ENCODE peak calls at places on chromosomes 3 and 15, in six cellular contexts. One of them, this sample, is unnamed.

GRCh38 chr3:69032137-69032536 is 18.7 kb upstream of the EOGT start:
- DNase-seq in ovary: no peak
- DNase-seq in mammary epithelial cell: peak; percentile 13
- DNase-seq in CD4-positive, alpha-beta T cell: no peak
- DNase-seq in mesothelial cell of epicardium: no peak
- DNase-seq in GM10248: no peak
- DNase-seq in this sample: no peak

GRCh38 chr15:99092554-99093172 is 12.2 kb upstream of the SYNM start:
- DNase-seq in ovary: no peak
- DNase-seq in mammary epithelial cell: no peak
- DNase-seq in CD4-positive, alpha-beta T cell: no peak
- DNase-seq in mesothelial cell of epicardium: no peak
- DNase-seq in GM10248: no peak
- DNase-seq in this sample: no peak

GRCh38 chr3:49799761-49800160 is at the start of gene CDHR4:
- DNase-seq in ovary: no peak
- DNase-seq in mammary epithelial cell: peak; percentile 72
- DNase-seq in CD4-positive, alpha-beta T cell: no peak
- DNase-seq in mesothelial cell of epicardium: no peak
- DNase-seq in GM10248: no peak
- DNase-seq in this sample: no peak

GRCh38 chr3:49812916-49813496 is 747 bp downstream of the UBA7 start:
- DNase-seq in ovary: no peak
- DNase-seq in mammary epithelial cell: no peak
- DNase-seq in CD4-positive, alpha-beta T cell: no peak
- DNase-seq in mesothelial cell of epicardium: no peak
- DNase-seq in GM10248: no peak
- DNase-seq in this sample: no peak

GRCh38 chr3:77159182-77159581 is 119.3 kb downstream of the ROBO2 start:
- DNase-seq in ovary: no peak
- DNase-seq in mammary epithelial cell: no peak
- DNase-seq in CD4-positive, alpha-beta T cell: no peak
- DNase-seq in mesothelial cell of epicardium: no peak
- DNase-seq in GM10248: no peak
- DNase-seq in this sample: no peak

GRCh38 chr3:11438636-11439035 is 166.4 kb downstream of the ATG7 start:
- DNase-seq in ovary: peak; percentile 68
- DNase-seq in mammary epithelial cell: no peak
- DNase-seq in CD4-positive, alpha-beta T cell: no peak
- DNase-seq in mesothelial cell of epicardium: no peak
- DNase-seq in GM10248: no peak
- DNase-seq in this sample: no peak

GRCh38 chr3:32421991-32422859 is 30.6 kb downstream of the CMTM7 start:
- DNase-seq in ovary: peak; percentile 75
- DNase-seq in mammary epithelial cell: peak; percentile 97
- DNase-seq in CD4-positive, alpha-beta T cell: no peak
- DNase-seq in mesothelial cell of epicardium: no peak
- DNase-seq in GM10248: no peak
- DNase-seq in this sample: no peak

GRCh38 chr3:81876826-81877225 is 115.4 kb upstream of the GBE1 start:
- DNase-seq in ovary: no peak
- DNase-seq in mammary epithelial cell: no peak
- DNase-seq in CD4-positive, alpha-beta T cell: no peak
- DNase-seq in mesothelial cell of epicardium: no peak
- DNase-seq in GM10248: no peak
- DNase-seq in this sample: no peak

GRCh38 chr15:38996111-38996541 is 431.5 kb upstream of the RASGRP1 start:
- DNase-seq in ovary: no peak
- DNase-seq in mammary epithelial cell: peak; percentile 73
- DNase-seq in CD4-positive, alpha-beta T cell: no peak
- DNase-seq in mesothelial cell of epicardium: no peak
- DNase-seq in GM10248: no peak
- DNase-seq in this sample: no peak

GRCh38 chr15:35304389-35304788 is 219.3 kb upstream of the NANOGP8 start:
- DNase-seq in ovary: no peak
- DNase-seq in mammary epithelial cell: no peak
- DNase-seq in CD4-positive, alpha-beta T cell: no peak
- DNase-seq in mesothelial cell of epicardium: no peak
- DNase-seq in GM10248: no peak
- DNase-seq in this sample: no peak

GRCh38 chr3:114178770-114179368 is at the start of gene DRD3:
- DNase-seq in ovary: no peak
- DNase-seq in mammary epithelial cell: peak; percentile 22
- DNase-seq in CD4-positive, alpha-beta T cell: no peak
- DNase-seq in mesothelial cell of epicardium: peak; percentile 45
- DNase-seq in GM10248: no peak
- DNase-seq in this sample: peak; percentile 45

GRCh38 chr3:50664959-50665602 is 9.6 kb upstream of the DOCK3 start:
- DNase-seq in ovary: no peak
- DNase-seq in mammary epithelial cell: no peak
- DNase-seq in CD4-positive, alpha-beta T cell: no peak
- DNase-seq in mesothelial cell of epicardium: no peak
- DNase-seq in GM10248: no peak
- DNase-seq in this sample: no peak

GRCh38 chr3:59482001-59482400 is 432.2 kb upstream of the CFAP20DC start:
- DNase-seq in ovary: no peak
- DNase-seq in mammary epithelial cell: peak; percentile 79
- DNase-seq in CD4-positive, alpha-beta T cell: no peak
- DNase-seq in mesothelial cell of epicardium: no peak
- DNase-seq in GM10248: no peak
- DNase-seq in this sample: no peak

GRCh38 chr3:174341014-174341413 is 518.1 kb upstream of the NAALADL2 start:
- DNase-seq in ovary: no peak
- DNase-seq in mammary epithelial cell: no peak
- DNase-seq in CD4-positive, alpha-beta T cell: no peak
- DNase-seq in mesothelial cell of epicardium: no peak
- DNase-seq in GM10248: no peak
- DNase-seq in this sample: no peak

GRCh38 chr3:85801955-85802354 is 843.2 kb downstream of the CADM2 start:
- DNase-seq in ovary: no peak
- DNase-seq in mammary epithelial cell: peak; percentile 29
- DNase-seq in CD4-positive, alpha-beta T cell: no peak
- DNase-seq in mesothelial cell of epicardium: no peak
- DNase-seq in GM10248: no peak
- DNase-seq in this sample: no peak

GRCh38 chr3:53817809-53818208 is 28.4 kb downstream of the CHDH start:
- DNase-seq in ovary: no peak
- DNase-seq in mammary epithelial cell: no peak
- DNase-seq in CD4-positive, alpha-beta T cell: no peak
- DNase-seq in mesothelial cell of epicardium: no peak
- DNase-seq in GM10248: no peak
- DNase-seq in this sample: no peak

DNA sequence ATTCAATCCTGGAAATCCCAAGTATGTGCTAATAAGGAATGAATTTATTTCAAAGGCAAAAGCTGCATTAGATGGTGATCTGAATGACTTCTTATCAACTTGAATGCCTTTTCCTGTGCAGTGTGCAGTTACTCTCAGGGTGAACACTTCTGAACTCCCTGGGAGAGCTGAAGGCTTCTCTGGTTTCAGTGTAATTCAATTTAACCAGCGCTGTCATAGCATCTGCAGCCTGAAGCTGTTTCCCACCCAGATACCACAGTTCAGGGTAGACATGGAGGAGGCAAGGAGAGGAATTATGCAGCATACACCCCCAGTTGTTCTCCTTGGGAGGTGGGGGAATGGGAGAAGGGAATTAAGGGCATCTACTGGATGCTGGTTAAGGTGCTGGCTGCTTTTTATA is 49.1 kb upstream of the PRR23C start:
- DNase-seq in ovary: no peak
- DNase-seq in mammary epithelial cell: no peak
- DNase-seq in CD4-positive, alpha-beta T cell: no peak
- DNase-seq in mesothelial cell of epicardium: no peak
- DNase-seq in GM10248: no peak
- DNase-seq in this sample: no peak
- TF ChIP-seq CTCF in ovary: no peak
- TF ChIP-seq CTCF in mammary epithelial cell: no peak
- TF ChIP-seq CTCF in CD4-positive, alpha-beta T cell: no peak
- TF ChIP-seq CTCF in mesothelial cell of epicardium: no peak
- TF ChIP-seq CTCF in GM10248: no peak
- TF ChIP-seq CTCF in this sample: no peak

GRCh38 chr15:97479957-97480356 is 480.5 kb upstream of the ARRDC4 start:
- DNase-seq in ovary: no peak
- DNase-seq in mammary epithelial cell: no peak
- DNase-seq in CD4-positive, alpha-beta T cell: no peak
- DNase-seq in mesothelial cell of epicardium: no peak
- DNase-seq in GM10248: no peak
- DNase-seq in this sample: no peak

GRCh38 chr15:97483232-97483631 is 477.3 kb upstream of the ARRDC4 start:
- DNase-seq in ovary: no peak
- DNase-seq in mammary epithelial cell: no peak
- DNase-seq in CD4-positive, alpha-beta T cell: no peak
- DNase-seq in mesothelial cell of epicardium: no peak
- DNase-seq in GM10248: no peak
- DNase-seq in this sample: no peak

GRCh38 chr15:97482521-97482920 is 478.0 kb upstream of the ARRDC4 start:
- DNase-seq in ovary: no peak
- DNase-seq in mammary epithelial cell: no peak
- DNase-seq in CD4-positive, alpha-beta T cell: no peak
- DNase-seq in mesothelial cell of epicardium: no peak
- DNase-seq in GM10248: no peak
- DNase-seq in this sample: no peak
- TF ChIP-seq CTCF in ovary: no peak
- TF ChIP-seq CTCF in mammary epithelial cell: no peak
- TF ChIP-seq CTCF in CD4-positive, alpha-beta T cell: no peak
- TF ChIP-seq CTCF in mesothelial cell of epicardium: no peak
- TF ChIP-seq CTCF in GM10248: no peak
- TF ChIP-seq CTCF in this sample: peak; percentile 64

GRCh38 chr15:74431645-74432044 is 2.1 kb downstream of the SEMA7A start:
- DNase-seq in ovary: no peak
- DNase-seq in mammary epithelial cell: no peak
- DNase-seq in CD4-positive, alpha-beta T cell: no peak
- DNase-seq in mesothelial cell of epicardium: no peak
- DNase-seq in GM10248: no peak
- DNase-seq in this sample: no peak

GRCh38 chr15:74432968-74433591 is 678 bp downstream of the SEMA7A start:
- DNase-seq in ovary: no peak
- DNase-seq in mammary epithelial cell: no peak
- DNase-seq in CD4-positive, alpha-beta T cell: no peak
- DNase-seq in mesothelial cell of epicardium: no peak
- DNase-seq in GM10248: no peak
- DNase-seq in this sample: no peak

GRCh38 chr15:74431116-74431515 is 2.6 kb downstream of the SEMA7A start:
- DNase-seq in ovary: no peak
- DNase-seq in mammary epithelial cell: no peak
- DNase-seq in CD4-positive, alpha-beta T cell: no peak
- DNase-seq in mesothelial cell of epicardium: no peak
- DNase-seq in GM10248: no peak
- DNase-seq in this sample: no peak

GRCh38 chr15:74433592-74434259 is at the start of gene SEMA7A:
- DNase-seq in ovary: peak; percentile 85
- DNase-seq in mammary epithelial cell: peak; percentile 75
- DNase-seq in CD4-positive, alpha-beta T cell: peak; percentile 72
- DNase-seq in mesothelial cell of epicardium: peak; percentile 70
- DNase-seq in GM10248: peak; percentile 97
- DNase-seq in this sample: peak; percentile 62

DNA sequence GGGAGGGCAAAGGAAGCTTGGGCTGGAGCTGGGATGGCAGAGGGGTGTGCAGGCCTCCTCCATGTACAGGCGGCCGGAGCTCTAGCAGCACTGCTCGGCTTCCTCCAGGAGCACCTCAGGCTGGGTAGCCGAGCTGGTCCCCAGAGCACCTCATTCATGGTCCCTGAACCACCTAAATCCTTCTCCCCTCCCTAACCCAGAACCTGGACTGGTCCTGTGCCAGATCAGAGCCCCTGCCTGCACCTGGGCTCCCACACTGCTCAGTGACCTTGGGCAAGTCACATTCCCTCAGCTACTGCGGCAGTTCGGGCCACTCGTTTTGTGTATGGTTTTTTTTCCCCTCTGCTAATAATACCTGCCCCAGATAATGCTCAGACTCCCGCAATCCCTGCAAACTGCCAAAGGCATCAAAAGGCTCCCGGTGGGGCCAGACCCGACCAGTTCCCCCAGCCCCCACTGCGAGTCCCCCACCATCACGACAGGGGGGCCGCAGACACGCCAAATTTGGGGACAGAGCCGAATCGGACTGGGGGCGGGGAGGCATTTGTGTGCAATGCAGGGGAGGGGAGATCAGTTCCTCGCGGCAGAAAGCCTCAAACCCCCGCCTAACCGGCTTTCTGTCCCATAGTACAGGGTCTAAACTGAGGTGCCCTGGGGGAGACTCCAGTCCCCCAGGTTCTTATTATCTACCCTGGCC is 1.3 kb downstream of the SEMA7A start:
- DNase-seq in ovary: no peak
- DNase-seq in mammary epithelial cell: no peak
- DNase-seq in CD4-positive, alpha-beta T cell: no peak
- DNase-seq in mesothelial cell of epicardium: no peak
- DNase-seq in GM10248: no peak
- DNase-seq in this sample: no peak
- TF ChIP-seq CTCF in ovary: no peak
- TF ChIP-seq CTCF in mammary epithelial cell: no peak
- TF ChIP-seq CTCF in CD4-positive, alpha-beta T cell: no peak
- TF ChIP-seq CTCF in mesothelial cell of epicardium: no peak
- TF ChIP-seq CTCF in GM10248: no peak
- TF ChIP-seq CTCF in this sample: no peak

DNA sequence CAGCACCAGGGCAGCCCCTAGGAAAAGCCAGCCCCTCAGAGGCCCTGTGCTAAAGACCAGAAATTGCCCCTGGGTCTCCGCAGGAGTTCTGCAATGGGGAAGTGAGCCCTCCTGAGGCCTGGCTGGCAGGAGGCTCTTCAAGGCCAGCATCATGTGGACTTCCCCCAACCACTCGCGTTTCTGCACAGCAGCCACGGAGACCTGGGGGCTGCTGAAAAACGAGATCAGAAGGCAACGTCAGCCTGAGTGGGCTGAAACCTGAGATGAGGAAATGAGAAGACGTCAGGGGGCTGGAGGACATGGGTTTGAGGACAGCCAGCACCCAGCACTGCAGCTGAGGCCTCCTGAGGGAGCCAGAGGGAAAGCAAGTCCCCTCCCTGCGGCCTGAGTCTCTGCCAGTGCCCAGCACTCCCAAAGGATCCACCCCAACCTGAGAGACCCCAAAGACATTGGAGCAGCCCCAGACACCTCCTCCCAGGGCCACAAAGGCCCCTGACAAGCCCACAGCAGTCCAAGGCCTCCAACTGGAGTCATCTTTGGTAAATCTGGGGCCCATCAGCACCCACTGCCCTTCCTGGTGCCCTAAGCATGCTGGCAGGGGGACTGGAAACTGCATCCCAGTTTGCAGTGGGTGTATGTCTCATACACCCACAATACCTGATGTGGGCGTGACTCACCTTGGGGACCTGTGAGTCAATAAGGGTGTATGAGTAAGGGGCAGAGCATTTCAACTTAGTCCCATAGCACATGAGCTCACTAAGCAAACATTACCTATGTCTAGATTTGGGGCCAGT is 29.2 kb upstream of the CYP11A1 start:
- DNase-seq in ovary: no peak
- DNase-seq in mammary epithelial cell: peak; percentile 98
- DNase-seq in CD4-positive, alpha-beta T cell: no peak
- DNase-seq in mesothelial cell of epicardium: no peak
- DNase-seq in GM10248: peak; percentile 84
- DNase-seq in this sample: no peak
- TF ChIP-seq CTCF in ovary: no peak
- TF ChIP-seq CTCF in mammary epithelial cell: no peak
- TF ChIP-seq CTCF in CD4-positive, alpha-beta T cell: no peak
- TF ChIP-seq CTCF in mesothelial cell of epicardium: no peak
- TF ChIP-seq CTCF in GM10248: peak; percentile 25
- TF ChIP-seq CTCF in this sample: no peak

This sample was measured in progenitor cell of endocrine pancreas.